ENCODE peak calls at places on chromosome 11, in five cellular contexts. Z is left ventricle myocardium inferior; D is CD4-positive, alpha-beta memory T cell; T is gastrocnemius medialis; H is fibroblast of pulmonary artery. Y is an unnamed sample.

GRCh38 chr11:36598051-36598450 is at the start of gene RAG2:
- DNase-seq in Z (no peak), D (no peak), T (no peak), H (no peak), Y (no peak)

GRCh38 chr11:119573858-119574257 is 150.9 kb upstream of the THY1 start:
- DNase-seq in Z (no peak), H (no peak), T (no peak), D (no peak), Y (no peak)

GRCh38 chr11:120695426-120695825 is 183.9 kb downstream of the GRIK4 start:
- DNase-seq in T (no peak), Z (no peak), D (no peak), H (no peak), Y (no peak)

GRCh38 chr11:112785717-112786116 is 175.5 kb upstream of the NCAM1 start:
- DNase-seq in Z (no peak), T (no peak), D (no peak), H (peak), Y (peak)

GRCh38 chr11:19954899-19955298 is 205.4 kb downstream of the DBX1 start:
- DNase-seq in D (no peak), Z (no peak), T (no peak), H (peak), Y (no peak)

GRCh38 chr11:37223962-37224361 is 625.9 kb upstream of the RAG2 start:
- DNase-seq in T (no peak), H (no peak), Z (no peak), D (no peak), Y (no peak)

GRCh38 chr11:94602430-94603372 is 35.5 kb downstream of the PIWIL4 start:
- DNase-seq in T (no peak), Z (peak), D (no peak), H (peak), Y (peak)

GRCh38 chr11:1699771-1700170 is 2.8 kb downstream of the KRTAP5-6 start:
- DNase-seq in T (no peak), H (no peak), Z (no peak), D (no peak), Y (no peak)

GRCh38 chr11:1822648-1823375 is 12.0 kb upstream of the SYT8 start:
- DNase-seq in T (no peak), D (no peak), H (no peak), Z (no peak), Y (no peak)

GRCh38 chr11:118610773-118611432 is 3.5 kb downstream of the PHLDB1 start:
- DNase-seq in D (peak), H (peak), Z (peak), T (peak), Y (no peak)

GRCh38 chr11:129946256-129946655 is 50.9 kb upstream of the NFRKB start:
- DNase-seq in D (no peak), H (no peak), T (no peak), Z (no peak), Y (no peak)

GRCh38 chr11:128848815-128849455 is 18.2 kb downstream of the KCNJ1 start:
- DNase-seq in T (no peak), Z (peak), D (peak), H (peak), Y (no peak)

GRCh38 chr11:12704049-12704448 is 29.8 kb downstream of the TEAD1 start:
- DNase-seq in T (no peak), Z (no peak), H (peak), D (no peak), Y (no peak)

GRCh38 chr11:3109434-3109833 is 52.2 kb upstream of the CARS1 start:
- DNase-seq in H (no peak), T (no peak), D (no peak), Z (no peak), Y (no peak)

GRCh38 chr11:120908521-120909181 is 115.3 kb upstream of the TBCEL start:
- DNase-seq in Z (no peak), D (no peak), T (no peak), H (no peak), Y (no peak)

GRCh38 chr11:3796796-3797328 is 492 bp downstream of the NUP98 start:
- DNase-seq in H (peak), Z (no peak), D (no peak), T (no peak), Y (no peak)

GRCh38 chr11:127919206-127920000 is 668.0 kb downstream of the ETS1 start:
- DNase-seq in D (no peak), Z (no peak), H (peak), T (no peak), Y (peak)

GRCh38 chr11:2207773-2208621 is 36.4 kb upstream of the TH start:
- DNase-seq in Z (peak), T (no peak), H (no peak), D (no peak), Y (no peak)

GRCh38 chr11:10627306-10627705 is 58.8 kb upstream of the LYVE1 start:
- DNase-seq in Z (no peak), H (no peak), T (no peak), D (no peak), Y (no peak)

GRCh38 chr11:131609317-131609716 is 238.9 kb downstream of the NTM start:
- DNase-seq in Z (no peak), D (no peak), T (no peak), H (peak), Y (peak)

GRCh38 chr11:74397531-74398243 is 546 bp downstream of the PGM2L1 start:
- DNase-seq in H (no peak), Z (no peak), D (peak), T (peak), Y (no peak)

GRCh38 chr11:47216141-47216798 is 1.5 kb downstream of the DDB2 start:
- DNase-seq in Z (no peak), D (no peak), H (peak), T (no peak), Y (peak)

GRCh38 chr11:43952401-43953342 is 10.2 kb downstream of the C11orf96 start:
- DNase-seq in D (no peak), T (no peak), Z (no peak), H (no peak), Y (no peak)

GRCh38 chr11:134945993-134946392 is 534.0 kb upstream of the B3GAT1 start:
- DNase-seq in D (no peak), Z (no peak), T (no peak), H (no peak), Y (no peak)

GRCh38 chr11:102138677-102139076 is 28.4 kb downstream of the YAP1 start:
- DNase-seq in D (no peak), Z (no peak), H (peak), T (no peak), Y (peak)

GRCh38 chr11:74932169-74932568 is 16.7 kb downstream of the XRRA1 start:
- DNase-seq in T (no peak), H (peak), Z (no peak), D (no peak), Y (no peak)

GRCh38 chr11:17389957-17390649 is 1.6 kb upstream of the KCNJ11 start:
- DNase-seq in Z (no peak), D (no peak), T (peak), H (no peak), Y (no peak)

GRCh38 chr11:16780146-16780545 is 41.7 kb downstream of the C11orf58 start:
- DNase-seq in H (no peak), D (no peak), Z (no peak), T (no peak), Y (no peak)

GRCh38 chr11:31808721-31809542 is 2.2 kb downstream of the PAX6 start:
- DNase-seq in Z (no peak), D (no peak), H (no peak), T (no peak), Y (no peak)

GRCh38 chr11:31806944-31807790 is 4.0 kb downstream of the PAX6 start:
- DNase-seq in T (no peak), H (no peak), D (no peak), Z (no peak), Y (no peak)

GRCh38 chr11:31807791-31808074 is 3.4 kb downstream of the PAX6 start:
- DNase-seq in H (no peak), D (no peak), Z (no peak), T (no peak), Y (no peak)

GRCh38 chr11:31809543-31809856 is 1.6 kb downstream of the PAX6 start:
- DNase-seq in Z (no peak), D (no peak), T (no peak), H (no peak), Y (no peak)

GRCh38 chr11:31808268-31808667 is 2.9 kb downstream of the PAX6 start:
- DNase-seq in T (no peak), D (no peak), Z (no peak), H (no peak), Y (no peak)
- H3K4me3 ChIP-seq in T (no peak), D (no peak), Z (no peak), H (no peak), Y (no peak)

GRCh38 chr11:67027943-67028542 is 5.1 kb downstream of the SYT12 start:
- DNase-seq in T (no peak), H (no peak), Z (no peak), D (no peak), Y (no peak)

GRCh38 chr11:67026941-67027340 is 4.0 kb downstream of the SYT12 start:
- DNase-seq in H (no peak), D (no peak), Z (no peak), T (no peak), Y (no peak)

GRCh38 chr11:67029146-67029545 is 6.2 kb downstream of the SYT12 start:
- DNase-seq in T (no peak), Z (no peak), D (no peak), H (peak), Y (no peak)

GRCh38 chr11:67025750-67026149 is 2.8 kb downstream of the SYT12 start:
- DNase-seq in Z (no peak), T (no peak), H (no peak), D (no peak), Y (no peak)

DNA sequence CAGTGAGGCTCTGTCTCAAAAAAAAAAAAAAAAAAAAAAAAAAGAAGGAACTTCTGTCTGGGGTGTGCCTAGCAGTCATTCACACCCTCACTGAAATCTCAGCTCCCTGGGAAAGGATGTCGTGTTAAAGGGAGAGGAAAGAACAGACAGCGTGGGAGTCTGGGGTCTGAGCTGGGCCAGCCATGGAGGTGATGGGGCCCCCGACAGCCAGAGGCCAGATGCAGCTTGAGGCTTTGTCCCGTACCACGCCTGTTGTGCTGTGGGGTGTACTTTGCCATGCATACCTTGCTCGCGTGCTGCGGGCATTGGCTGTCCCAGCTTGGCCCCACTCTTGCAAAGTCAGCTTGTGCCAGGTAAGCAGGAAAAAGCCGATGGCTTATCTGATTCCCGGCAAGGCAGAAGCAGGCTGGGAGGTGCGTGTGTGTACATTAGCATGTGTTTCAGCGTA is 4.6 kb downstream of the SYT12 start:
- DNase-seq in Z (no peak), D (no peak), T (no peak), H (no peak), Y (no peak)
- H3K4me3 ChIP-seq in Z (no peak), D (no peak), T (no peak), H (no peak), Y (no peak)

GRCh38 chr11:45553401-45553936 is 112.0 kb downstream of the CHST1 start:
- DNase-seq in T (no peak), D (no peak), Z (no peak), H (no peak), Y (no peak)
- H3K4me3 ChIP-seq in T (no peak), D (no peak), Z (no peak), H (no peak), Y (no peak)

GRCh38 chr11:63763506-63764200 is 4.9 kb downstream of the ZFTA start:
- DNase-seq in T (no peak), H (no peak), D (no peak), Z (peak), Y (no peak)

GRCh38 chr11:63761173-63761572 is 7.4 kb downstream of the ZFTA start:
- DNase-seq in H (no peak), D (no peak), T (no peak), Z (no peak), Y (no peak)

GRCh38 chr11:63762662-63763505 is 5.7 kb downstream of the ZFTA start:
- DNase-seq in T (no peak), Z (peak), D (no peak), H (no peak), Y (no peak)

GRCh38 chr11:63761870-63762661 is 6.5 kb downstream of the ZFTA start:
- DNase-seq in D (no peak), T (peak), Z (peak), H (no peak), Y (no peak)

GRCh38 chr11:63760487-63761079 is 8.0 kb downstream of the ZFTA start:
- DNase-seq in T (no peak), D (no peak), H (no peak), Z (no peak), Y (no peak)
- H3K4me3 ChIP-seq in T (no peak), D (no peak), H (no peak), Z (no peak), Y (no peak)

GRCh38 chr11:61917043-61917356 is 366 bp downstream of the RAB3IL1 start:
- DNase-seq in H (no peak), Z (no peak), D (no peak), T (peak), Y (no peak)

GRCh38 chr11:61918251-61919112 is 1.1 kb upstream of the RAB3IL1 start:
- DNase-seq in Z (peak), D (no peak), H (peak), T (peak), Y (no peak)

GRCh38 chr11:61919841-61920631 is 2.7 kb upstream of the RAB3IL1 start:
- DNase-seq in Z (peak), T (peak), H (no peak), D (no peak), Y (no peak)

GRCh38 chr11:61919113-61919840 is 1.9 kb upstream of the RAB3IL1 start:
- DNase-seq in D (no peak), Z (no peak), T (no peak), H (no peak), Y (no peak)

DNA sequence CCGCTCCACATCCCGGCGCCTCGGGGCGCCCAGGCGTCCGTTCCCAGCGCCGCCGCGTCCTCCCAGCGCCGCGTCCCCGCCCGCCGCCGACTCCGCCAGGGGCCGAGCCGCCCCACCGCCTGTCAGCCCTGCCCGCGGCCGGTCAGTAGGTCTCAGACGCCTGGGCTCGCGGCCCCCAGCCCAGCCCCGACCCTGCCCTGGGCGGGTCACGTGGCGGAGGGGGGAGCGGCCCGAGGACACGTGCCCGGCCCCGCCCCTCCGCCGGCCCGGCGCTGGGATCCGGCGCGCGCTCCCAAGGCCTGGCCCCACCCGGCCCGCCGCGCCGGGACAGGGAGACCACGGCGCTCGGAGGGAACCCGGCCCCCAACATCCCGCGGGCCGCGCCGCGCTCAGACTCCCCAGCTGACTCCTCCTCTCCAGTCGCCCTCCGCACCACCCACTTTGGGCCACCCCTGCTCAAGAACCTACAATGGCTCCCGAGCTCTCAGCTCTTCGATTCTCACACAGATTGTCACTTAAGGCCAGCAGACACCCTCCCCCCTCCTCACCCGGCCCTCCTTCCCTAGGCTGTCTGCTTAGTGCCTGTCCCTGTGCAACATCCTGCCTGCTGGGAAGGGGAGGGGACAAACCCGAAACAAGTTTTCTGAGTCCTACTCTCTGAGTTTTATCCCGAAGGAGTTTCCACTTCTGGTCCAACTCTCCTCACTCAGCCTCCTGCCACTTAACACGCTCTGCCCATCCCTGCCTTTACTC is at the start of gene RAB3IL1:
- DNase-seq in T (peak), Z (peak), D (no peak), H (peak), Y (no peak)
- H3K4me3 ChIP-seq in T (peak), Z (peak), D (no peak), H (peak), Y (peak)

GRCh38 chr11:45155058-45155551 is 8.7 kb downstream of the PRDM11 start:
- DNase-seq in D (no peak), Z (no peak), H (peak), T (no peak), Y (no peak)
- H3K4me3 ChIP-seq in D (no peak), Z (no peak), H (no peak), T (no peak), Y (no peak)

GRCh38 chr11:67304511-67305113 is 1.3 kb downstream of the SSH3 start:
- DNase-seq in H (no peak), T (no peak), D (no peak), Z (no peak), Y (no peak)
- H3K4me3 ChIP-seq in H (peak), T (peak), D (peak), Z (peak), Y (peak)

GRCh38 chr11:64644348-64645242 is 53.6 kb downstream of the SLC22A12 start:
- DNase-seq in D (no peak), Z (no peak), H (no peak), T (no peak), Y (no peak)
- H3K4me3 ChIP-seq in D (no peak), Z (no peak), H (no peak), T (no peak), Y (no peak)

DNA sequence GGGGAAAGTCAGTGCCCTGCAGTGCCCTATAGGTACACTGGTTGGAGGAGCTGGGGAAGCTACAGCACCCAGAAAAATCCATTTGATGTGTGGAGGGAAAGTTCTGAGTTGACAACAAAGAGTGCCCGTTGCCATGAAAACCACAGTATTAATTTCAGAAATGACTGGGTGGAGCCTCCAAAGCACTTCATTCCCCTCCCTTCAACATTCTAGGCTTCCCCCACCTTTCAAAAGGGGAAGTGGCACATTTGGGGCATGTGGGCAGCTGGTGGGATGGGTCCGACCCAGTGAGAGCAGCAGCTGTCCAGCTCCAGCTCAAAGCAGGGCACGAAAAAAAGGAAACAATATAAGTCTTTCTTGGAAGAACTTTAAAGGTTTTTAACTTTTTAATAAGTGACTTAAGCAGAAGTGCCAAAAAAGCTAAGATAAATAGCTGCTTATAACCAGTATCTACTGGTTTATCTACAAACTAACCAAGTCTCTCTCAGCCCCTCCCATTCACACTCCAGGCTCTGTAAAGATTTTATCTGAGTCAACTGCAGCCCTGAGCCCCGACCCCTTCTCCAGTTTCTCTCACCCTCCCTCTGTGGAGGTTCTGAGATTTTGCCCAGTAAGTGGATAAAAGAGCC is 9.0 kb upstream of the AHNAK start:
- DNase-seq in T (no peak), H (no peak), D (peak), Z (peak), Y (no peak)
- H3K4me3 ChIP-seq in T (no peak), H (no peak), D (peak), Z (peak), Y (peak)

GRCh38 chr11:67629386-67630229 is at the start of gene NUDT8:
- DNase-seq in Z (peak), H (peak), D (peak), T (peak), Y (peak)
- H3K4me3 ChIP-seq in Z (peak), H (peak), D (peak), T (peak), Y (peak)

Y was measured in skeletal muscle cell.